ENCODE peak calls at places on chromosome 20, in seven cellular contexts. C is AG04450, Z is mesothelial cell of epicardium, W is heart left ventricle, R is fibroblast of pulmonary artery, D is tibial artery, T is BJ. A is an unnamed sample.

GRCh38 chr20:11901127-11901526 is 16.6 kb upstream of the BTBD3 start:
- DNase-seq in C (peak), R (peak), T (peak), D (no peak), W (no peak), Z (no peak), A (no peak)

GRCh38 chr20:18263723-18264122 is 24.6 kb upstream of the ZNF133 start:
- DNase-seq in R (no peak), D (no peak), C (no peak), Z (no peak), T (no peak), W (no peak), A (no peak)

GRCh38 chr20:49445176-49445575 is 37.3 kb downstream of the KCNB1 start:
- DNase-seq in D (no peak), W (no peak), C (no peak), T (no peak), R (peak), Z (no peak), A (no peak)

GRCh38 chr20:44807684-44808056 is 2.7 kb downstream of the RIMS4 start:
- DNase-seq in Z (no peak), W (no peak), D (no peak), C (no peak), T (no peak), R (no peak), A (no peak)

GRCh38 chr20:22312744-22313346 is 271.5 kb downstream of the FOXA2 start:
- DNase-seq in Z (no peak), C (peak), R (peak), T (no peak), D (no peak), W (no peak), A (no peak)

GRCh38 chr20:1856419-1856818 is 38.8 kb upstream of the SIRPA start:
- DNase-seq in D (no peak), R (no peak), C (no peak), Z (no peak), W (no peak), T (no peak), A (no peak)

GRCh38 chr20:59765599-59766177 is 161.3 kb downstream of the PHACTR3 start:
- DNase-seq in C (no peak), D (no peak), T (no peak), Z (no peak), W (no peak), R (no peak), A (no peak)

GRCh38 chr20:1286267-1287036 is 20.4 kb downstream of the SNPH start:
- DNase-seq in W (no peak), Z (no peak), C (no peak), T (no peak), D (no peak), R (no peak), A (no peak)

GRCh38 chr20:17488916-17489600 is 42.1 kb downstream of the BFSP1 start:
- DNase-seq in Z (no peak), W (no peak), T (no peak), C (no peak), D (no peak), R (no peak), A (no peak)

GRCh38 chr20:61253640-61254511 is 1.8 kb downstream of the CDH4 start:
- DNase-seq in Z (no peak), T (no peak), W (no peak), C (no peak), D (no peak), R (no peak), A (no peak)

GRCh38 chr20:20699917-20700316 is 12.5 kb downstream of the RALGAPA2 start:
- DNase-seq in R (no peak), Z (no peak), W (no peak), C (no peak), D (no peak), T (no peak), A (no peak)

GRCh38 chr20:44021186-44021585 is 106.5 kb downstream of the TOX2 start:
- DNase-seq in Z (no peak), D (no peak), W (no peak), C (no peak), T (no peak), R (no peak), A (no peak)

GRCh38 chr20:54532573-54532972 is 57.2 kb downstream of the DOK5 start:
- DNase-seq in Z (no peak), T (no peak), D (no peak), W (no peak), C (no peak), R (no peak), A (no peak)

GRCh38 chr20:52025938-52026337 is 165.6 kb downstream of the ZFP64 start:
- DNase-seq in R (no peak), C (no peak), T (no peak), Z (no peak), D (no peak), W (no peak), A (no peak)

GRCh38 chr20:57250607-57251343 is 15.7 kb downstream of the BMP7 start:
- DNase-seq in R (no peak), W (no peak), T (no peak), C (no peak), Z (no peak), D (no peak), A (no peak)

GRCh38 chr20:23419995-23420901 is 1.0 kb downstream of the NAPB start:
- DNase-seq in C (peak), R (peak), W (peak), Z (peak), D (no peak), T (peak), A (no peak)

GRCh38 chr20:61254881-61255589 is 3.0 kb downstream of the CDH4 start:
- DNase-seq in T (no peak), W (no peak), D (no peak), R (peak), C (no peak), Z (no peak), A (no peak)

GRCh38 chr20:49479785-49480184 is 2.7 kb downstream of the KCNB1 start:
- DNase-seq in Z (no peak), R (no peak), C (no peak), D (no peak), W (no peak), T (no peak), A (no peak)

GRCh38 chr20:44803383-44803941 is 6.9 kb downstream of the RIMS4 start:
- DNase-seq in R (no peak), T (no peak), D (no peak), C (no peak), Z (no peak), W (no peak), A (no peak)

GRCh38 chr20:7610681-7611080 is 329.6 kb downstream of the HAO1 start:
- DNase-seq in Z (no peak), T (no peak), C (no peak), D (no peak), W (no peak), R (no peak), A (no peak)

GRCh38 chr20:36666181-36666740 is 20.3 kb upstream of the SLA2 start:
- DNase-seq in D (no peak), W (no peak), R (peak), C (no peak), Z (no peak), T (no peak), A (no peak)
- TF ChIP-seq CTCF in D (peak), W (no peak), R (peak), C (peak), Z (no peak), T (no peak), A (peak)

GRCh38 chr20:24677626-24678328 is 208.3 kb downstream of the SYNDIG1 start:
- DNase-seq in T (no peak), C (no peak), W (no peak), Z (no peak), R (no peak), D (no peak), A (no peak)
- TF ChIP-seq CTCF in T (no peak), C (no peak), W (no peak), Z (no peak), R (no peak), D (no peak), A (no peak)

GRCh38 chr20:62927128-62927705 is 912 bp upstream of the DIDO1 start:
- DNase-seq in D (no peak), T (no peak), C (no peak), W (no peak), R (no peak), Z (no peak), A (no peak)
- TF ChIP-seq CTCF in D (no peak), T (no peak), C (no peak), W (no peak), R (no peak), Z (no peak), A (no peak)

DNA sequence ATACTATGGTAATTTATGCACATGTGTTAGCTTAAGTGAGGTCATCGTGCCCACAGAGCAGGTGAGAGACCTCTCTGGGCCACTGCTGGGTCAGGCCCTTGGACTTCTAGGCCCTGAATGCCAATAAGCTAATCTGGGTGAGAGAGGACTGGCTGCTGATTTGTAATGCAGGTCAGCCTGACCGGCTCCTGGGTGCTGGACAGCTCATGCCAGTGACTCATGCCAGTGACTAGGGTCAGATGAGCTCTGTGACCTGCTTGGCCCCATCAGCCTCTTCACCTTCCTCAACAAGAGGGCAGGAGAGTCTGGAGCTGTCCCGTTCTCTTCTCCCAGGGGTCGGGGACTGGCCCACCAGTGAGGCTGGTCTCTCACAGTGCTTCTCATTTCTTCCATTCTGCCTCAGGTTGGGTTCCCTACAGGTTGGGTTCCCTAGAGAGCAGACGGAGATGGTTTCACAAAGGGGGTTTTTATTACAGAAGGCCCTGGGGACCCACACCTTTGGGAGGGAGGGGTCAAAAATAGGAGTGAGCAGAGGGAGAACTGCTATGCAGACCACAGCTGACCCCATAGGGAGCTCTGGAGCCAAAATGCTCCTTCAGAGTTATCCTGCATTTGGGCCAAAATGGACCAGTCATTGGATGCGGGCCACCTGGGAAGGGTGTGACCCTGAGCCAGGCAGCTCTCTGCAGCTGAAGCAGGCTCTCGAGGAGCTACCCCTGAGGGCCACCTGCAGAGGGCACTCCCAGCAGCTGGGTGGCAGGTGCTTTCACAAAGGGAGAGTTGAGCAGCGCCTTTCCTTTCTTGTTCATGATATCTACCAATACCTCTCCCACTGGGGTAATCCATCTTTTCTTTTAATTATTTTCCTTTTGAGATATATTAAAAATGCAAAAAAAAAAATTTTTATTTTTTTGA is 2.2 kb upstream of the OXT start:
- DNase-seq in R (no peak), C (no peak), Z (no peak), T (no peak), D (no peak), W (no peak), A (no peak)
- TF ChIP-seq CTCF in R (no peak), C (no peak), Z (no peak), T (no peak), D (no peak), W (peak), A (peak)

GRCh38 chr20:50717974-50718761 is 13.2 kb upstream of the PARD6B start:
- DNase-seq in W (no peak), D (no peak), R (no peak), T (no peak), Z (no peak), C (no peak), A (no peak)
- TF ChIP-seq CTCF in W (no peak), D (no peak), R (no peak), T (peak), Z (no peak), C (no peak), A (peak)